ENCODE peak calls at places on chromosomes 12 and 14, in nine cellular contexts. I is T1000; R is uterus; N is T follicular helper cell; Q is GM23248; X is erythroblast; Y is NCI-H69; H is Panc1; F is CD8-positive, alpha-beta memory T cell. C is an unnamed sample.

GRCh38 chr14:74610866-74611671 is 968 bp downstream of the LTBP2 start:
- DNase-seq in N (no peak), Y (no peak), H (no peak), F (no peak), R (no peak), I (no peak), Q (peak; percentile 84), X (no peak), C (no peak)

GRCh38 chr14:103091041-103091882 is 3.3 kb upstream of the EXOC3L4 start:
- DNase-seq in Y (peak; percentile 67), H (no peak), I (no peak), Q (peak; percentile 62), F (peak; percentile 76), X (peak; percentile 71), R (no peak), N (peak; percentile 64), C (peak; percentile 88)

GRCh38 chr14:60094306-60094897 is 2.7 kb downstream of the PCNX4 start:
- DNase-seq in Q (peak; percentile 22), R (no peak), Y (peak; percentile 50), I (peak; percentile 4), X (peak; percentile 81), F (no peak), H (no peak), N (no peak), C (no peak)

GRCh38 chr12:34397591-34398365 is 375.5 kb downstream of the ALG10 start:
- DNase-seq in R (no peak), Q (no peak), H (no peak), N (no peak), X (no peak), Y (no peak), F (peak; percentile 0), I (no peak), C (peak; percentile 55)

GRCh38 chr14:105092124-105092911 is 27.1 kb upstream of the GPR132 start:
- DNase-seq in N (no peak), X (no peak), R (peak; percentile 39), H (no peak), Q (peak; percentile 61), Y (peak; percentile 92), I (no peak), F (no peak), C (peak; percentile 72)

GRCh38 chr12:26839551-26839950 is 6.6 kb upstream of the ITPR2 start:
- DNase-seq in N (no peak), Q (no peak), X (no peak), Y (no peak), H (no peak), F (no peak), R (no peak), I (no peak), C (no peak)

GRCh38 chr14:75784314-75784686 is 123.3 kb downstream of the TTLL5 start:
- DNase-seq in N (no peak), Y (no peak), R (no peak), I (no peak), H (no peak), F (no peak), X (no peak), Q (no peak), C (no peak)

GRCh38 chr12:54282949-54283593 is 2.5 kb downstream of the HNRNPA1 start:
- DNase-seq in F (no peak), N (no peak), H (no peak), Y (no peak), I (no peak), X (peak; percentile 52), R (no peak), Q (no peak), C (no peak)

GRCh38 chr14:64680013-64680674 is 24.1 kb upstream of the PLEKHG3 start:
- DNase-seq in R (no peak), H (no peak), I (no peak), N (no peak), F (no peak), Q (peak; percentile 74), X (no peak), Y (peak; percentile 32), C (no peak)

GRCh38 chr12:58323676-58324075 is 382.3 kb downstream of the ATP23 start:
- DNase-seq in R (no peak), F (no peak), Y (no peak), I (no peak), N (no peak), Q (no peak), H (no peak), X (no peak), C (no peak)

GRCh38 chr12:113461666-113462065 is 10.0 kb downstream of the LHX5 start:
- DNase-seq in Q (peak; percentile 49), X (peak; percentile 52), F (no peak), R (no peak), Y (peak; percentile 46), H (no peak), N (no peak), I (no peak), C (no peak)

GRCh38 chr12:48165089-48166031 is 8.0 kb upstream of the ASB8 start:
- DNase-seq in F (peak; percentile 9), Y (peak; percentile 76), X (peak; percentile 79), R (no peak), I (no peak), N (peak; percentile 37), H (peak; percentile 52), Q (peak; percentile 66), C (no peak)

GRCh38 chr12:29653286-29653685 is 130.5 kb downstream of the TMTC1 start:
- DNase-seq in R (no peak), H (no peak), F (no peak), Y (no peak), X (no peak), Q (no peak), N (no peak), I (no peak), C (no peak)

GRCh38 chr12:83172441-83172840 is 485.7 kb downstream of the TMTC2 start:
- DNase-seq in I (no peak), N (no peak), R (no peak), H (no peak), Q (peak; percentile 64), X (no peak), Y (no peak), F (no peak), C (no peak)

GRCh38 chr14:98906123-98906995 is 365.6 kb downstream of the BCL11B start:
- DNase-seq in Y (peak; percentile 44), R (no peak), F (no peak), X (no peak), I (peak; percentile 5), N (no peak), Q (no peak), H (no peak), C (no peak)

GRCh38 chr12:101115326-101115725 is 94.7 kb downstream of the SLC5A8 start:
- DNase-seq in H (no peak), X (no peak), F (no peak), R (no peak), N (no peak), I (no peak), Q (no peak), Y (no peak), C (no peak)

GRCh38 chr12:52279683-52280318 is 5.4 kb downstream of the KRT86 start:
- DNase-seq in Q (peak; percentile 47), N (no peak), F (no peak), I (no peak), R (no peak), H (no peak), Y (peak; percentile 21), X (no peak), C (no peak)

C was measured in upper lobe of right lung.